ENCODE peak calls at places on chromosomes 12 and 14, in five cellular contexts. P is retina, M is fibroblast of mammary gland, C is osteoblast, I is pancreas. A is an unnamed sample.
A peak's percentile ranks its signal among the peaks of the same experiment; 100 is the strongest.

GRCh38 chr14:105974902-105975301 is 448.5 kb downstream of the TMEM121 start:
- DNase-seq in P (no peak), M (no peak), C (no peak), I (no peak), A (no peak)

GRCh38 chr14:73461478-73462077 is 3.2 kb upstream of the NUMB start:
- DNase-seq in P (no peak), M (no peak), C (no peak), I (no peak), A (no peak)

GRCh38 chr14:85221832-85222231 is 308.1 kb upstream of the FLRT2 start:
- DNase-seq in P (no peak), M (no peak), C (no peak), I (no peak), A (no peak)

GRCh38 chr14:60647081-60647836 is 2.0 kb downstream of the SIX1 start:
- DNase-seq in P (peak; percentile 76), M (peak; percentile 79), C (peak; percentile 90), I (no peak), A (peak; percentile 63)

GRCh38 chr12:64171715-64172114 is 50.4 kb downstream of the KICS2 start:
- DNase-seq in P (no peak), M (peak; percentile 73), C (no peak), I (no peak), A (no peak)

GRCh38 chr14:65228436-65228835 is 126.1 kb upstream of the MAX start:
- DNase-seq in P (no peak), M (no peak), C (no peak), I (no peak), A (no peak)

GRCh38 chr14:23066368-23066767 is 9.0 kb upstream of the CDH24 start:
- DNase-seq in P (no peak), M (no peak), C (peak; percentile 39), I (no peak), A (no peak)

GRCh38 chr14:29710015-29710414 is 217.6 kb downstream of the PRKD1 start:
- DNase-seq in P (no peak), M (peak; percentile 29), C (no peak), I (no peak), A (peak; percentile 37)

GRCh38 chr12:91926810-91927209 is 218.8 kb downstream of the BTG1 start:
- DNase-seq in P (no peak), M (peak; percentile 75), C (no peak), I (no peak), A (peak; percentile 76)

GRCh38 chr12:1289371-1290155 is 298.5 kb downstream of the ERC1 start:
- DNase-seq in P (no peak), M (no peak), C (no peak), I (no peak), A (peak; percentile 7)

GRCh38 chr12:66548338-66549049 is 130.4 kb downstream of the GRIP1 start:
- DNase-seq in P (no peak), M (no peak), C (no peak), I (no peak), A (no peak)

GRCh38 chr12:1797011-1797901 is 23.1 kb upstream of the LRTM2 start:
- DNase-seq in P (peak; percentile 71), M (peak; percentile 10), C (no peak), I (peak; percentile 81), A (peak; percentile 21)

GRCh38 chr14:54803396-54803795 is 99.2 kb downstream of the GCH1 start:
- DNase-seq in P (no peak), M (no peak), C (no peak), I (no peak), A (no peak)

GRCh38 chr14:70955543-70956480 is 48.6 kb downstream of the PCNX1 start:
- DNase-seq in P (no peak), M (peak; percentile 55), C (peak; percentile 30), I (no peak), A (peak; percentile 55)

GRCh38 chr12:58787021-58787760 is 133.1 kb downstream of the LRIG3 start:
- DNase-seq in P (no peak), M (no peak), C (no peak), I (no peak), A (no peak)